ENCODE peak calls at places on chromosomes 3 and 15, in six cellular contexts. E is IMR-90, W is H9, Y is H1, J is neuronal stem cell, X is trophoblast cell. Z is an unnamed sample.

GRCh38 chr15:84889991-84890669 is 5.7 kb downstream of the SLC28A1 start:
- DNase-seq in E (no peak), W (no peak), Y (no peak), J (no peak), X (no peak), Z (no peak)

GRCh38 chr15:26667222-26667988 is 105.5 kb downstream of the GABRB3 start:
- DNase-seq in E (no peak), W (peak), Y (no peak), J (no peak), X (no peak), Z (no peak)

GRCh38 chr3:13335062-13335461 is 85.1 kb downstream of the NUP210 start:
- DNase-seq in E (no peak), W (no peak), Y (no peak), J (no peak), X (no peak), Z (no peak)

GRCh38 chr3:157573281-157573680 is 70.1 kb upstream of the VEPH1 start:
- DNase-seq in E (no peak), W (no peak), Y (no peak), J (no peak), X (no peak), Z (no peak)

GRCh38 chr3:106711650-106712049 is 665.6 kb upstream of the CCDC54 start:
- DNase-seq in E (peak), W (no peak), Y (no peak), J (no peak), X (no peak), Z (peak)

GRCh38 chr15:51341366-51342248 is at the start of gene GLDN:
- DNase-seq in E (peak), W (peak), Y (peak), J (peak), X (peak), Z (peak)

GRCh38 chr3:69649713-69650419 is 89.4 kb upstream of the MITF start:
- DNase-seq in E (peak), W (no peak), Y (no peak), J (no peak), X (no peak), Z (no peak)

GRCh38 chr3:46918634-46919033 is 41.1 kb downstream of the PTH1R start:
- DNase-seq in E (no peak), W (no peak), Y (no peak), J (no peak), X (no peak), Z (no peak)

GRCh38 chr15:75745305-75745704 is 32.7 kb upstream of the CSPG4 start:
- DNase-seq in E (no peak), W (no peak), Y (no peak), J (no peak), X (no peak), Z (no peak)
- H3K14ac ChIP-seq in E (no peak), W (no peak), Y (no peak), J (no peak), X (no peak), Z (no peak)

DNA sequence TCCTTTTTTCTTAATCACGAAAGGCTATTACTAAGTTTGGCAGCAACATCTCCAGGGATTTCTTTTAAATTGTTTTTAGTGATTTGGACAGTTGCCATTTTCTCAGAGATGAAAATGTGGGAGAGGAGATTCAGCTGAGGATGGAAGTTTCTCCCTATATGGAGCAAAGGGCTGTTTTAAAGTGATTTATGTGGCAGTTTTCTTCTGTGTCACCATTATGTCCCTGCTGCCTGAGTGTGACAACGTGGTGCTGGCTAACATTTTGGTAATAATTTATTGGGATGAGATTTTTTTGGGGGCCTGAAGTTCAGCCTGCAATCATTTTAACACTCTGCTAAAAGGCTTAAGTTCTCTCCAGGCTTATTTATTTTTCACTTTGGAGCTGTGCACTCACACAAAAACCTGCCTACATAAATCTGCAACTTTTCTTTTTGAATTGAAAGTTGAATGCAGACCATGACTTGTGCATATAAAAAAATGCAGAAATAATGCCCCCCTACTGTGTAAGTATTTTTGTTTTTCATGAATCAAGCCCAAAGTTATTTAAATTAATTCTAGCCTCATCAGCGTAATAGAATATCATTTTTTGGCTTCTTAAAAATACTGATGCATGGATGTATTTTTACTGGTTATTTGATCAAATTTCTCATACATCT is 210.9 kb downstream of the ZIC1 start:
- DNase-seq in E (no peak), W (no peak), Y (no peak), J (no peak), X (no peak), Z (no peak)
- H2AFZ ChIP-seq in E (no peak), W (no peak), Y (no peak), J (peak), X (no peak), Z (no peak)

GRCh38 chr15:94701281-94701985 is 470.1 kb downstream of the MCTP2 start:
- DNase-seq in E (no peak), W (no peak), Y (no peak), J (no peak), X (no peak), Z (no peak)

GRCh38 chr15:94709319-94709718 is 478.0 kb downstream of the MCTP2 start:
- DNase-seq in E (no peak), W (no peak), Y (no peak), J (no peak), X (no peak), Z (no peak)

GRCh38 chr15:94704421-94704820 is 473.1 kb downstream of the MCTP2 start:
- DNase-seq in E (no peak), W (no peak), Y (no peak), J (no peak), X (no peak), Z (no peak)

GRCh38 chr15:94703591-94703990 is 472.2 kb downstream of the MCTP2 start:
- DNase-seq in E (no peak), W (no peak), Y (no peak), J (no peak), X (no peak), Z (no peak)

DNA sequence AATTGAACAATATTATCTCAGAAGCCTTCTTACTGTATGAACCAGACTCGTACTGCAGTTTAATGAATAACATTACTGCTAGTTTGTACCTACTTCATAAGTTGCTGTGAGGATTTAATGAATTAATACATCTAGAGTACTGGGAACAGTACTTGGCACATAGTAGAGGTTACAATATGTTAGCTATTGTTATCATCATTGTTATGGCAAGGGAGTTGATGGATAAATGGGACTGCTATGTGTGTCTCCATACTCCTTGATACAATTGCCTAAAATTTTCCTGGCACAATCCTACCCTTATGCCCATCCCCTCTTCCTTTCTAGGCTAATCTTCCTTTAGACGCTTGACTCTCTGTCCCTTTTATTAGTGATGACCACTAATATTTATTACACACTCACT is 473.6 kb downstream of the MCTP2 start:
- DNase-seq in E (no peak), W (no peak), Y (no peak), J (no peak), X (no peak), Z (no peak)
- H3K14ac ChIP-seq in E (no peak), W (no peak), Y (no peak), J (no peak), X (no peak), Z (no peak)

GRCh38 chr3:182349051-182349450 is 444.3 kb upstream of the ATP11B start:
- DNase-seq in E (no peak), W (no peak), Y (no peak), J (no peak), X (no peak), Z (no peak)
- H2AFZ ChIP-seq in E (no peak), W (no peak), Y (no peak), J (no peak), X (no peak), Z (no peak)

GRCh38 chr3:20857636-20858035 is 671.6 kb upstream of the SGO1 start:
- DNase-seq in E (no peak), W (no peak), Y (no peak), J (no peak), X (no peak), Z (no peak)
- H3K14ac ChIP-seq in E (no peak), W (no peak), Y (no peak), J (no peak), X (no peak), Z (no peak)

GRCh38 chr15:79678032-79678701 is 218.6 kb downstream of the MTHFS start:
- DNase-seq in E (no peak), W (no peak), Y (no peak), J (no peak), X (no peak), Z (no peak)

GRCh38 chr15:79680721-79681120 is 216.1 kb downstream of the MTHFS start:
- DNase-seq in E (peak), W (no peak), Y (peak), J (peak), X (no peak), Z (peak)

GRCh38 chr15:79682285-79682684 is 214.5 kb downstream of the MTHFS start:
- DNase-seq in E (peak), W (no peak), Y (no peak), J (no peak), X (no peak), Z (peak)

GRCh38 chr15:79682851-79683288 is 213.9 kb downstream of the MTHFS start:
- DNase-seq in E (peak), W (no peak), Y (no peak), J (no peak), X (no peak), Z (no peak)
- H2AFZ ChIP-seq in E (peak), W (no peak), Y (no peak), J (no peak), X (no peak), Z (no peak)

DNA sequence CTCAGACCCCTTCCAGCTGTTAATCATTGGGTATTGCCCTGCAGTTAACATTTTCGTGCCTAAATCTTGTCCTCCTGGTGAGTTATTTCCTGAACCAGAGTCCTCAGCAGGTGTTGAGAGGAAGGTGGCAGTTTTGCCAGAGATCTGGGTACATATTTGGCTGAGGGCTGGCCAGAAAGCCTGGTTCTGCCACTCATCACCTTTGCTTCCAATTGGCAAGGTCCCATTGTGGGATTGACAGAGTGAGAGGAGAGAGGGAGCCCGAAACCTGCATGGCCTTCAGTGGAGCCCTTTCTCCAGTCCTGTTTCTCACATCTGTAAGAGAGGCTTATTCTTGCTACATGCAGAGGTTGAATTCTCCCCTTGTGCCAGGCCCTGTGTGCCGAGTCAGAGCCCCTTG is 8.9 kb upstream of the TKT start:
- DNase-seq in E (no peak), W (no peak), Y (no peak), J (no peak), X (no peak), Z (no peak)
- H3K14ac ChIP-seq in E (no peak), W (no peak), Y (no peak), J (no peak), X (no peak), Z (no peak)

DNA sequence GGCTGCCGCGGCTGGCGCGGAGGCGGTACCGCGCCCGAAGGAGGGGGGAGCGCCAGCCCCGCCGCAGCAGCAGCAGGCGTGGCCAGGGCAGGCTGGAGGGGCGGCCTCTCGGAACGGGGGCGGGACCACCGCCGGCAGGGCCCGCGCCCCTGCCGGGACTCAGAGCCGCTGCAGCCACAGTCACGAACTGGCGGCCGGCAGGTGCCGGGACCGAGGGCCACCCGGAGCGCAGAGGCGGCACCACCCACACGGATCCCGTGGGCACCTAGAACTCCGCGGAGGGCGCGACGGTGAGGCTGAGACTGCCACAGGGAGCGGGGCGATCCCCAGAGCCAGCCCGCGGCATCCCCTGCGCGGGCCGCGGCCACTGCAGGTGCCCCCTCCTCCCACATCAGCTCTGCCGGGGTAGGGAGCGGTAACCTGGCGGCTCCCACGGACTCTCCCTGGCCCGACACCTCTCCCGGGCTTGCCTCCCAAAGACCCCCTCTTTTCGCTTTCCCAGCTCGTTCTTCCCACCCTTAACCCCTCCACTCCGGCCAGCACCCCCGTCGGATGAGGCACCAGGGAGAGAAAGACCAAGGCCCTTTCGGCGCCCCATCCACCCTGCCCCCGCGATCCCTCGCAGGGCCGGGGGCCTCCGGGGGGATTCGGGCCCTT is at the start of gene VWA5B2:
- DNase-seq in E (peak), W (peak), Y (no peak), J (peak), X (peak), Z (peak)
- H2AFZ ChIP-seq in E (peak), W (no peak), Y (peak), J (peak), X (peak), Z (peak)